ENCODE peak calls at places on chromosomes 2 and 18, in seven cellular contexts. S, D, F, W, I, V and X are unnamed samples.

GRCh38 chr18:63962137-63962536 is 7.7 kb upstream of the SERPINB8 start:
- DNase-seq in W (no peak), V (no peak), S (no peak), F (peak), I (no peak), D (no peak), X (no peak)

GRCh38 chr2:38092196-38092902 is 16.4 kb upstream of the CYP1B1 start:
- DNase-seq in W (peak), V (no peak), F (peak), I (no peak), S (peak), D (peak), X (no peak)

GRCh38 chr2:96248624-96249023 is 17.2 kb downstream of the TMEM127 start:
- DNase-seq in V (no peak), W (no peak), S (no peak), I (no peak), F (no peak), D (no peak), X (no peak)

GRCh38 chr2:30255466-30256408 is 24.4 kb downstream of the LBH start:
- DNase-seq in V (no peak), I (no peak), F (no peak), S (no peak), D (peak), W (no peak), X (no peak)

GRCh38 chr2:37663390-37663789 is 8.1 kb downstream of the CDC42EP3 start:
- DNase-seq in V (no peak), S (no peak), F (no peak), D (no peak), W (no peak), I (no peak), X (no peak)

GRCh38 chr18:23226930-23227728 is 91.8 kb downstream of the CABLES1 start:
- DNase-seq in D (no peak), S (peak), V (no peak), W (peak), F (peak), I (no peak), X (no peak)

GRCh38 chr18:54284967-54285785 is 15.9 kb downstream of the POLI start:
- DNase-seq in I (no peak), W (peak), F (peak), D (no peak), S (no peak), V (no peak), X (no peak)

GRCh38 chr2:31238126-31238905 is 4.4 kb downstream of the EHD3 start:
- DNase-seq in V (no peak), S (no peak), W (no peak), D (no peak), I (no peak), F (no peak), X (no peak)

GRCh38 chr18:62953663-62954062 is 238.3 kb downstream of the PHLPP1 start:
- DNase-seq in I (no peak), W (no peak), S (no peak), D (no peak), F (no peak), V (no peak), X (no peak)

GRCh38 chr2:218961651-218962570 is 2.4 kb downstream of the CDK5R2 start:
- DNase-seq in S (no peak), V (peak), F (no peak), D (no peak), I (peak), W (no peak), X (peak)

GRCh38 chr2:88006912-88007439 is 9.4 kb downstream of the RNU2-63P start:
- DNase-seq in V (no peak), F (no peak), D (no peak), W (no peak), I (no peak), S (no peak), X (no peak)

GRCh38 chr2:191410646-191411436 is 165.6 kb downstream of the MYO1B start:
- DNase-seq in I (no peak), D (no peak), S (no peak), V (no peak), F (no peak), W (no peak), X (no peak)

GRCh38 chr2:76870581-76870980 is 651.6 kb downstream of the LRRTM4 start:
- DNase-seq in I (no peak), S (no peak), F (no peak), W (no peak), D (no peak), V (no peak), X (no peak)